ENCODE peak calls at places on chromosomes 13 and 19, in four cellular contexts. B is body of pancreas, C is endothelial cell, J is fibroblast of lung. E is an unnamed sample.

GRCh38 chr13:57629821-57630235 is 1.7 kb upstream of the PCDH17 start:
- DNase-seq in B (peak), C (peak), J (peak), E (no peak)

GRCh38 chr13:27170521-27171243 is 929 bp downstream of the USP12 start:
- DNase-seq in J (no peak), C (peak), B (peak), E (no peak)

GRCh38 chr19:46744005-46744691 is 1.7 kb upstream of the FKRP start:
- DNase-seq in C (no peak), B (no peak), J (no peak), E (no peak)

GRCh38 chr19:16051254-16052025 is 24.9 kb upstream of the TPM4 start:
- DNase-seq in B (no peak), C (no peak), J (no peak), E (no peak)

GRCh38 chr19:42693760-42694350 is 46.4 kb downstream of the PSG3 start:
- DNase-seq in B (peak), C (peak), J (peak), E (peak)

GRCh38 chr13:37109080-37109678 is 3.7 kb upstream of the CSNK1A1L start:
- DNase-seq in C (peak), J (peak), B (no peak), E (peak)

GRCh38 chr13:66995366-66995663 is 234.8 kb downstream of the PCDH9 start:
- DNase-seq in C (no peak), J (no peak), B (no peak), E (no peak)

GRCh38 chr13:41502676-41503075 is 45.3 kb downstream of the RGCC start:
- DNase-seq in C (no peak), B (no peak), J (no peak), E (no peak)

GRCh38 chr19:7605490-7606222 is 10.0 kb downstream of the CAMSAP3 start:
- DNase-seq in B (no peak), J (no peak), C (no peak), E (peak)

GRCh38 chr19:23392706-23393105 is 2.6 kb downstream of the ZNF91 start:
- DNase-seq in J (peak), B (no peak), C (no peak), E (no peak)

GRCh38 chr19:8877854-8878705 is 45.9 kb downstream of the MBD3L1 start:
- DNase-seq in C (no peak), B (no peak), J (no peak), E (no peak)

GRCh38 chr13:26679945-26680516 is 80.6 kb downstream of the GPR12 start:
- DNase-seq in B (no peak), C (peak), J (peak), E (no peak)

GRCh38 chr13:73390100-73390499 is 331.3 kb downstream of the KLF5 start:
- DNase-seq in B (no peak), C (no peak), J (no peak), E (no peak)

GRCh38 chr19:6718741-6719539 is 1.5 kb downstream of the C3 start:
- DNase-seq in J (no peak), B (peak), C (no peak), E (peak)

GRCh38 chr19:55580628-55581144 is at the start of gene ZNF579:
- DNase-seq in B (peak), J (peak), C (peak), E (peak)

GRCh38 chr19:6543866-6544347 is 13.1 kb downstream of the TNFSF9 start:
- DNase-seq in J (no peak), B (no peak), C (no peak), E (no peak)

GRCh38 chr13:114151565-114152284 is 19.3 kb upstream of the RASA3 start:
- DNase-seq in B (peak), C (no peak), J (peak), E (peak)

GRCh38 chr13:53112522-53112921 is 83.9 kb downstream of the OLFM4 start:
- DNase-seq in B (no peak), J (no peak), C (no peak), E (no peak)

GRCh38 chr13:94065741-94066140 is 413.7 kb downstream of the DCT start:
- DNase-seq in C (no peak), B (no peak), J (peak), E (no peak)

GRCh38 chr13:59261928-59262488 is 901.7 kb downstream of the DIAPH3 start:
- DNase-seq in B (no peak), C (peak), J (no peak), E (no peak)

GRCh38 chr19:3065675-3066357 is 3.5 kb upstream of the TLE5 start:
- DNase-seq in C (no peak), B (peak), J (no peak), E (no peak)

DNA sequence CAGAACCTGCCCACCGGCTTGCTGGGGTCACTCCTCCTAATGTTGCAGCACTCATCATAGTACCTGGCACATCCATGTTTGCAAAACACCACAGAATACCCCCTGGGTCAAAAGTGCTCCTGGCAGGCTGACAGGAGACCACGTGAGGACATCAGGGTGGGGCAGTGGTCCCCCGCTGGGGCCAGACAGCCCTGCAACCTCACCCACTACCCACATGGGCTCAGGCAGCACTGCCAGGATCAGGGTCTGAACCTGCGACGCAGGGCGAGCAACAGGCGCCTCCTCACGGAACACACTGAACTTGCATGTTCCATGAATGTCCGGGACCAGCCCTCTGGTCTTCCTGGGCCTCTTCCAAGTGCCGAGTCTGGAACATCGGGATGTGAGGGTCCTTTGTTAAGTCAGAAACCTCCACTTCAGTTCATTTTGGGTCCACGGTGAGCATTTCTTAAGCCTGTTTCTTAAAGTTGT is 1.4 kb upstream of the SLC7A9 start:
- DNase-seq in J (no peak), C (no peak), B (no peak), E (no peak)
- TF ChIP-seq CTCF in J (no peak), C (no peak), B (no peak), E (no peak)

GRCh38 chr13:29484796-29485195 is 110.7 kb downstream of the SLC7A1 start:
- DNase-seq in J (no peak), B (no peak), C (no peak), E (no peak)

GRCh38 chr13:29481603-29482002 is 113.9 kb downstream of the SLC7A1 start:
- DNase-seq in B (no peak), C (no peak), J (no peak), E (no peak)

GRCh38 chr13:29484236-29484635 is 111.3 kb downstream of the SLC7A1 start:
- DNase-seq in C (no peak), B (no peak), J (no peak), E (no peak)

GRCh38 chr13:29482504-29482903 is 113.0 kb downstream of the SLC7A1 start:
- DNase-seq in J (no peak), B (no peak), C (no peak), E (no peak)

DNA sequence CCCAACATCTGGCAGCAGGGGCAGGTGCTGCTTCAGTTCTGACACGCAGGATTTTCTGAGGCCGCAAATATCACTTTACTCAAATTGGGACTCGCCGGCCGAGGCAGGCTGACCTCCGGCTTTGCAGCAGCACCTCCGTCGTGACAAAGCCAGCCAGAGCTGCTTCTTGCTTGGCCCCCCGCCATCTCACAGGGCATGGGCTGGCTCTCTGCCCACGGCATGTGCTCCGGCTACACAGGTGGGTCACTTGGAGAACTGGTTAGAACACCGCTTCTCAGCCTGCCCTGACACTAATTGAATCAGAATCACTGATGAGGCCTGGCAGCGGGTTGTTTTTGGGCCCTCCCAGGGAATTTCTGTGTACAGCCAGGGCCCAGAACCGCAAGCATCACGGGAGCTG is 112.3 kb downstream of the SLC7A1 start:
- DNase-seq in J (no peak), B (peak), C (no peak), E (no peak)
- TF ChIP-seq CTCF in J (no peak), B (no peak), C (no peak), E (no peak)

DNA sequence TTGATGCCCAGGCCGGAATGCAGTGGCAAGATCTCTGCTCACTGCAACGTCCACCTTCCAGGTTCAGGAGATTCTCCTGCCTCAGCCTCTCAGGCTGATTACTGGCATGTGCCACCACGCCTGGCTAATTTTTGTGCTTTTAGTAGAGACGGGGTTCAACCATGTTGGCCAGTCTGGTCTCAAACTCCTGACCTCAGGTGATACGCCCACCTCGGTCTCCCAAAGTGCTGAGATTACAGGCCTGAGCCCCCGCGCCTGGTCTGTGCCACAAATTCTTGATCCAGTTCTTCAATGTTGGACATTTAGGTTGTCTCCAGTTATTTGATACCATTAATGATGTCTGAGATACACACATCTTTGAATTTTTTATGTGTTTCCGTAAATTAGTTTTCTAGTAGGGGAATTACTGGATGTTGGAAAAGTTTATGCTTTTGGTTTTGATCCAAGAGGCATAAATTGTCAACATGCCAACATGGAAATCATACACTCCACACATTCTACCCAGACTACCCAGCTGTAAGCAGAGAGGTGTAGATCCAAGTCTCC is 525 bp upstream of the COG3 start:
- DNase-seq in J (no peak), B (peak), C (no peak), E (no peak)
- TF ChIP-seq CTCF in J (no peak), B (peak), C (no peak), E (no peak)

GRCh38 chr13:75800545-75800944 is 164.4 kb downstream of the LMO7 start:
- DNase-seq in J (no peak), C (no peak), B (no peak), E (no peak)
- TF ChIP-seq CTCF in J (no peak), C (no peak), B (no peak), E (no peak)

GRCh38 chr13:44116562-44117315 is 237.0 kb downstream of the LACC1 start:
- DNase-seq in B (no peak), C (no peak), J (peak), E (no peak)
- TF ChIP-seq CTCF in B (no peak), C (no peak), J (peak), E (no peak)

GRCh38 chr19:1239796-1240737 is 1.5 kb upstream of the ATP5F1D start:
- DNase-seq in B (peak), C (peak), J (peak), E (peak)
- TF ChIP-seq CTCF in B (peak), C (peak), J (peak), E (peak)

GRCh38 chr19:10895920-10896319 is 24.6 kb downstream of the CARM1 start:
- DNase-seq in B (no peak), J (no peak), C (no peak), E (no peak)
- TF ChIP-seq CTCF in B (no peak), J (no peak), C (no peak), E (no peak)

GRCh38 chr19:29873024-29873800 is 61.4 kb downstream of the CCNE1 start:
- DNase-seq in C (peak), B (peak), J (peak), E (peak)
- TF ChIP-seq CTCF in C (peak), B (peak), J (peak), E (peak)

GRCh38 chr19:41359741-41360140 is 4.2 kb downstream of the B9D2 start:
- DNase-seq in J (no peak), C (no peak), B (no peak), E (no peak)
- TF ChIP-seq CTCF in J (no peak), C (no peak), B (no peak), E (no peak)

GRCh38 chr19:18675779-18676178 is 7.7 kb upstream of the CRTC1 start:
- DNase-seq in J (no peak), B (no peak), C (peak), E (no peak)
- TF ChIP-seq CTCF in J (peak), B (peak), C (peak), E (no peak)